ENCODE peak calls at places on chromosomes 4 and X, in four cellular contexts. T is PC-9, M is endodermal cell, U is cardiac muscle cell. R is an unnamed sample. For H3K4me1, the result is how much of the 10 kb centered on the place peaks cover.

GRCh38 chrX:4622768-4623167 is 909.3 kb upstream of the PRKX start:
- DNase-seq in T (no peak), M (no peak), U (no peak), R (no peak)

GRCh38 chr4:171583790-171584189 is 229.4 kb upstream of the GALNTL6 start:
- DNase-seq in T (no peak), M (no peak), U (no peak), R (no peak)

GRCh38 chr4:8850074-8850829 is 21.4 kb downstream of the HMX1 start:
- DNase-seq in T (no peak), M (peak), U (no peak), R (no peak)

GRCh38 chr4:1684756-1685603 is 867 bp upstream of the FAM53A start:
- DNase-seq in T (peak), M (peak), U (no peak), R (no peak)

GRCh38 chrX:154369453-154370299 is 4.8 kb downstream of the FLNA start:
- DNase-seq in T (peak), M (peak), U (peak), R (peak)

GRCh38 chr4:41339812-41340809 is 83.4 kb downstream of the UCHL1 start:
- DNase-seq in T (no peak), M (peak), U (peak), R (no peak)

GRCh38 chr4:145176641-145177432 is 3.6 kb downstream of the OTUD4 start:
- DNase-seq in T (no peak), M (no peak), U (no peak), R (no peak)

GRCh38 chr4:174681723-174682300 is 147.2 kb downstream of the GLRA3 start:
- DNase-seq in T (no peak), M (no peak), U (peak), R (no peak)

GRCh38 chrX:116862340-116862739 is 399.6 kb upstream of the CT83 start:
- DNase-seq in T (no peak), M (no peak), U (no peak), R (no peak)

GRCh38 chr4:54224960-54225670 is 4.0 kb upstream of the PDGFRA start:
- DNase-seq in T (no peak), M (peak), U (no peak), R (no peak)

GRCh38 chr4:40992472-40993298 is 221.7 kb downstream of the APBB2 start:
- DNase-seq in T (no peak), M (no peak), U (peak), R (no peak)

GRCh38 chr4:76703123-76703490 is 194.8 kb downstream of the SOWAHB start:
- DNase-seq in T (no peak), M (no peak), U (no peak), R (no peak)

GRCh38 chrX:46326161-46326560 is 219.1 kb downstream of the ZNF674 start:
- DNase-seq in T (no peak), M (no peak), U (peak), R (no peak)

GRCh38 chr4:55079451-55080173 is 45.8 kb downstream of the KDR start:
- DNase-seq in T (no peak), M (peak), U (peak), R (no peak)

GRCh38 chr4:171031338-171031737 is 781.9 kb upstream of the GALNTL6 start:
- DNase-seq in T (no peak), M (no peak), U (no peak), R (no peak)

GRCh38 chrX:781216-782211 is 150.9 kb downstream of the SHOX start:
- DNase-seq in T (no peak), M (no peak), U (no peak), R (no peak)

GRCh38 chr4:75671802-75672421 is 1.3 kb downstream of the G3BP2 start:
- DNase-seq in T (no peak), M (no peak), U (peak), R (no peak)

GRCh38 chrX:74318672-74319071 is 14.7 kb downstream of the ZCCHC13 start:
- DNase-seq in T (no peak), M (no peak), U (no peak), R (no peak)

GRCh38 chrX:86935988-86936387 is 581.6 kb upstream of the KLHL4 start:
- DNase-seq in T (no peak), M (no peak), U (no peak), R (no peak)

GRCh38 chr4:16443504-16444088 is 217.3 kb upstream of the TAPT1 start:
- DNase-seq in T (no peak), M (no peak), U (peak), R (no peak)

GRCh38 chr4:87103691-87104187 is 116.7 kb downstream of the KLHL8 start:
- DNase-seq in T (no peak), M (no peak), U (peak), R (no peak)

GRCh38 chr4:4386736-4387392 is at the start of gene NSG1:
- DNase-seq in T (no peak), M (peak), U (peak), R (no peak)

GRCh38 chr4:29970626-29971025 is 749.5 kb upstream of the PCDH7 start:
- DNase-seq in T (no peak), M (peak), U (no peak), R (no peak)

GRCh38 chr4:2340272-2341061 is 78.0 kb downstream of the ZFYVE28 start:
- DNase-seq in T (no peak), M (no peak), U (no peak), R (no peak)

GRCh38 chr4:110533940-110534339 is 58.0 kb downstream of the ENPEP start:
- DNase-seq in T (peak), M (no peak), U (peak), R (no peak)

GRCh38 chr4:143711543-143712159 is 11.2 kb upstream of the FREM3 start:
- DNase-seq in T (no peak), M (peak), U (no peak), R (no peak)

GRCh38 chr4:135236035-135236434 is 1034.4 kb upstream of the PABPC4L start:
- DNase-seq in T (no peak), M (no peak), U (no peak), R (no peak)

GRCh38 chr4:137610960-137611359 is 78.7 kb upstream of the PCDH18 start:
- DNase-seq in T (no peak), M (peak), U (peak), R (no peak)

GRCh38 chr4:184163813-184164212 is 53.9 kb downstream of the ENPP6 start:
- DNase-seq in T (peak), M (peak), U (peak), R (peak)

GRCh38 chrX:2351999-2352995 is 148.5 kb downstream of the DHRSX start:
- DNase-seq in T (peak), M (peak), U (peak), R (no peak)

GRCh38 chrX:95145848-95146540 is 1472.0 kb downstream of the FAM133A start:
- DNase-seq in T (no peak), M (no peak), U (no peak), R (no peak)

GRCh38 chr4:2259036-2259540 is 2.8 kb downstream of the MXD4 start:
- DNase-seq in T (no peak), M (peak), U (no peak), R (peak)

GRCh38 chrX:41095174-41095573 is 9.9 kb downstream of the USP9X start:
- DNase-seq in T (no peak), M (no peak), U (no peak), R (no peak)

GRCh38 chrX:41097326-41097725 is 12.1 kb downstream of the USP9X start:
- DNase-seq in T (no peak), M (no peak), U (no peak), R (no peak)

GRCh38 chrX:41092776-41093175 is 7.5 kb downstream of the USP9X start:
- DNase-seq in T (no peak), M (no peak), U (no peak), R (no peak)

GRCh38 chrX:41100200-41100599 is 15.0 kb downstream of the USP9X start:
- DNase-seq in T (no peak), M (no peak), U (no peak), R (no peak)

GRCh38 chrX:41095962-41096955 is 11.0 kb downstream of the USP9X start:
- DNase-seq in T (no peak), M (no peak), U (no peak), R (no peak)
- H3K4me3 ChIP-seq in T (no peak), M (peak), U (no peak), R (no peak)

GRCh38 chr4:94015956-94016355 is 187.4 kb downstream of the ATOH1 start:
- DNase-seq in T (no peak), M (no peak), U (no peak), R (no peak)

GRCh38 chr4:94014484-94015136 is 186.1 kb downstream of the ATOH1 start:
- DNase-seq in T (no peak), M (no peak), U (no peak), R (no peak)

GRCh38 chr4:94006932-94007331 is 178.4 kb downstream of the ATOH1 start:
- DNase-seq in T (no peak), M (no peak), U (no peak), R (no peak)

DNA sequence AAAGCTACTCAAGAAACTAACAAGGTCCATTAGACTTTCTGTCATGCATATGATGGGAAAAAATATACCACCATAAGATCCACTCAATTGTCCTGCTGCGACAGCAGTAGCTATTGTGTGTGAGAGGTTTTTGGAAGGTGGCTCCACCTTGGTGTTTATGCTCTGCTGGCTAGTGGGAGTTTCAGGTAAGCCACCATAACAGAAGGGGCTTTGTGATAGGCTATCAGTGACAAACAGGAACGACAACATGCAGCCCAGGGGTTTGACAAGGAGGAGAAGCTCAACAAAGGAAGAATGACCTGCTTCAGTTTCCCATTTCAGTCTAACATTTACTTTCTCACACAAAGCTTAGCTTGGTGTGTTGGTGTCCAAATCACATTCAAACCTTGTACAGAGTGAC is 182.6 kb downstream of the ATOH1 start:
- DNase-seq in T (no peak), M (peak), U (no peak), R (no peak)
- H3K4me1 ChIP-seq in T (under half), M (under half), U (under half), R (under half)

GRCh38 chr4:20255251-20255586 is 3.5 kb downstream of the SLIT2 start:
- DNase-seq in T (no peak), M (no peak), U (no peak), R (no peak)
- H3K4me3 ChIP-seq in T (no peak), M (peak), U (peak), R (peak)

DNA sequence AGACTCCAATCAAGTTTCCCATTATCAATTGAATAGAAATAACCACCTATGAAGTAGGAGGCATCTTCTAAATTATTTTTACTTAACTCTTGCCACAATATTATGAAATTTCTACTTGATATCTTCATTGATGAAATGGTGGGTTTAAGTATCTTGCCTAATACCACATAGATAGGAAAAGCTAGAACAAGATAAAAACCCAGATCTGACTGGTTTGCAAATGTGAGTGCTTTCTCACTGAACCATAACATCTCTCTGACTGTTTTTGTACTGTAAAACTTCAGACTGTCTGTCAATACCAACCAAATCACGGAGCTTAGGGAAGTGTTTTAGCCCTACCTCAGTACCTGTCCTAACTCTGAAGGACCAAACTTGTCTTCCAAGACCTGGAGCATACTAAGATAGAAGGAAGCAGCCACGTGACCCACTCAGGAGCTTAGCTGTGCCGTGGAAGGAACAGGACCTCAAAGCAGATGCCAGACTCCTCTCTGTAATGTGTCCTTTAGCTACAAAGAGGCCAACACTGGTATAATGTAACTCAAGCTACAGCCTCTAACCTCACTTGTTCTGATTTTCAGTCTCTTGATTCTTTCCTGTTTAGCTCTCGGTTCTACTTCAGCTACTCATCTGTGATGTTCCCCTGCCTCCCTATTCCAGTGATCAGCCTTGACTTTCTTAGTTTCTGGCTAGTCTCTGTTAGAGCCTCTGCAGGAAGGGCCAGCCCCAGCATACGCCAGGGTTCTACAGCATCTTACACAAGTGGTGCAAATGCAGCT is 84.4 kb downstream of the LRP2BP start:
- DNase-seq in T (no peak), M (no peak), U (no peak), R (no peak)
- H3K4me1 ChIP-seq in T (under half), M (under half), U (under half), R (under half)

DNA sequence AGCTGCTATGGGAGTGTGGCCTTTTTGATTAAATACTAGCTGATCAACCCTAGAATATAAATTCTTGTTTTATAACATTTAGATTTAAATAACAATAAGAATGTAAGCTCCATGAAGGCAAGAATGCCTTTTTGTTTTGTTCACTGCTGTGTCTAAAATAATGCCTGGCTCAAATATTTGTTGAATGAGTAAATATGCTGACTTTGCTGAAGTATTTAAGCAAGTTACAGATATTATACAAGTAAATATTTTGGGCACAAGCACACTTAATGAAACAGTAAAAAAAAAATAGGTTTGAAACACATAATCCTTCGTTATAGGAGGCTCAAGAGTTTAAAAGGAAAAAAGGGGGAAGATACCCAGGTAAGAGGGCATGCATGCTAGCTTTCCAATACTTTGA is 24.1 kb downstream of the FABP2 start:
- DNase-seq in T (no peak), M (no peak), U (no peak), R (no peak)
- H3K4me3 ChIP-seq in T (peak), M (peak), U (peak), R (no peak)

GRCh38 chrX:11113731-11114130 is 2.6 kb downstream of the HCCS start:
- DNase-seq in T (no peak), M (no peak), U (no peak), R (no peak)

GRCh38 chrX:11111038-11111851 is at the start of gene HCCS:
- DNase-seq in T (peak), M (peak), U (peak), R (peak)

GRCh38 chrX:11108253-11108941 is 2.7 kb upstream of the HCCS start:
- DNase-seq in T (no peak), M (no peak), U (no peak), R (no peak)

GRCh38 chrX:11109968-11110367 is 1.2 kb upstream of the HCCS start:
- DNase-seq in T (no peak), M (no peak), U (no peak), R (no peak)

DNA sequence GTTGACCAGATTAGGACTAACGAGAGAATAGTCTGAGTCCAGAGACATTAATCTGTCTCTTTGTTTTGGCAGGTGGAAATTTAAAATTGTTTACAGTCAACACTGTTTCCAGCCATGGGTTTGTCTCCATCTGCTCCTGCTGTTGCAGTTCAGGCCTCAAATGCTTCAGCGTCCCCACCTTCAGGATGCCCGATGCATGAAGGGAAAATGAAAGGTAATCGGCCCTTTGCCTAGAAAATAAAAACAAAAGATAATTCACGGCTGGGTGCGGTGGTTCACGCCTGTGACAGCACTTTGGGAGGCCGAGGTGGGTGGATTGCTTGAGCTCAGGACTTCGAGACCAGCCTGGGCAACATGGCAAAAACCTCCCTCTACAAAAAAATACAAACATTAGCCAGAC is 815 bp downstream of the HCCS start:
- DNase-seq in T (no peak), M (no peak), U (no peak), R (no peak)
- H3K4me1 ChIP-seq in T (under half), M (under half), U (under half), R (under half)

GRCh38 chr4:181008164-181008563 is 1235.0 kb upstream of the TENM3 start:
- DNase-seq in T (no peak), M (no peak), U (no peak), R (no peak)

GRCh38 chr4:181004056-181004455 is 1239.1 kb upstream of the TENM3 start:
- DNase-seq in T (no peak), M (no peak), U (no peak), R (no peak)

GRCh38 chr4:181006509-181007290 is 1236.5 kb upstream of the TENM3 start:
- DNase-seq in T (no peak), M (no peak), U (no peak), R (no peak)

GRCh38 chr4:181007751-181008150 is 1235.5 kb upstream of the TENM3 start:
- DNase-seq in T (no peak), M (no peak), U (no peak), R (no peak)
- H3K4me3 ChIP-seq in T (no peak), M (no peak), U (no peak), R (no peak)

GRCh38 chr4:26455571-26455970 is 34.7 kb downstream of the CCKAR start:
- DNase-seq in T (no peak), M (no peak), U (no peak), R (no peak)

GRCh38 chr4:26457412-26457811 is 32.9 kb downstream of the CCKAR start:
- DNase-seq in T (no peak), M (no peak), U (no peak), R (no peak)

GRCh38 chr4:26451597-26451996 is 38.7 kb downstream of the CCKAR start:
- DNase-seq in T (no peak), M (no peak), U (no peak), R (no peak)

GRCh38 chr4:26454961-26455360 is 35.3 kb downstream of the CCKAR start:
- DNase-seq in T (no peak), M (no peak), U (no peak), R (no peak)

GRCh38 chr4:26452565-26453531 is 37.4 kb downstream of the CCKAR start:
- DNase-seq in T (no peak), M (peak), U (no peak), R (peak)
- H3K4me1 ChIP-seq in T (under half), M (under half), U (under half), R (under half)

DNA sequence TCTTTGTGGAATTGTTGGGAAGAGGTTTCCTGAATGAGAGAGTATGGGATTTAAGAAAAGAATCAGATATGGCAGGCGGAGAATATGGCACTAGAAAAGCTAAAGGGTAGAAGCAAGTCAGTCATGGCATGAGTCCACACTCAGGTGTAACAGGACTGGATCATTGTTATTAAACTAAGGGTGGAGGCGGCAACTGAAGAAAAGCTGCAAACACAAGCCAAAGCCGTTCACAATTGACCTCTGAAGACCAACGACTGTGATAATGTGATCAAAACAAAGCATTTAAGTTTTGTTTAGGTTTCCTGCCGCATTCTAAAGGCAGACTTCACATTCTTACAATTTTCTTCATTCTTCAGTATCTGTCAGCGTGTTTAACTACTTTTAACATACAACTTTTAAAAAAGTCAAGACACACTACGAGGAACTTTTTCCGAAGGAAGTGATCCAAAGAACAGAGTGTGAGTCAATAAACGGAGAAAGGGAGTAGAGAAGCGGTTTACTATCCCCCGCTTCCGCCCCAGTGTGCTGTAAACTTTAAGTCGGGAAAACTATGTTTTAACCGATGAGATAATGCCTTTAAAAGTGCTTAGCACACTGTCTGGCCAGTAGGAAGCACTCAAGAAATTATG is 939 bp upstream of the SLAIN2 start:
- DNase-seq in T (no peak), M (peak), U (peak), R (peak)
- H3K4me3 ChIP-seq in T (peak), M (peak), U (peak), R (peak)

R was measured in pancreas.